ENCODE peak calls at places on chromosomes 5 and 9, in eight cellular contexts. One of them, this sample, is unnamed.

GRCh38 chr5:178784391-178784790 is 53.9 kb upstream of the ZNF354A start:
- DNase-seq in lower lobe of right lung: no peak
- DNase-seq in endothelial cell: no peak
- DNase-seq in D721Med: no peak
- DNase-seq in heart left ventricle: no peak
- DNase-seq in brain microvascular endothelial cell: no peak
- DNase-seq in psoas muscle: no peak
- DNase-seq in A549: no peak
- DNase-seq in this sample: no peak

GRCh38 chr9:95239071-95239470 is 78.4 kb downstream of the FANCC start:
- DNase-seq in lower lobe of right lung: no peak
- DNase-seq in endothelial cell: no peak
- DNase-seq in D721Med: no peak
- DNase-seq in heart left ventricle: no peak
- DNase-seq in brain microvascular endothelial cell: no peak
- DNase-seq in psoas muscle: no peak
- DNase-seq in A549: no peak
- DNase-seq in this sample: no peak

GRCh38 chr9:33446507-33447403 is 638 bp downstream of the AQP3 start:
- DNase-seq in lower lobe of right lung: peak; percentile 82
- DNase-seq in endothelial cell: no peak
- DNase-seq in D721Med: no peak
- DNase-seq in heart left ventricle: peak; percentile 38
- DNase-seq in brain microvascular endothelial cell: peak; percentile 45
- DNase-seq in psoas muscle: peak; percentile 61
- DNase-seq in A549: peak; percentile 65
- DNase-seq in this sample: peak; percentile 87

GRCh38 chr5:53378590-53379247 is 101.7 kb upstream of the FST start:
- DNase-seq in lower lobe of right lung: no peak
- DNase-seq in endothelial cell: no peak
- DNase-seq in D721Med: no peak
- DNase-seq in heart left ventricle: no peak
- DNase-seq in brain microvascular endothelial cell: no peak
- DNase-seq in psoas muscle: no peak
- DNase-seq in A549: no peak
- DNase-seq in this sample: no peak

GRCh38 chr9:85723220-85723619 is 18.5 kb downstream of the AGTPBP1 start:
- DNase-seq in lower lobe of right lung: no peak
- DNase-seq in endothelial cell: peak; percentile 23
- DNase-seq in D721Med: no peak
- DNase-seq in heart left ventricle: peak; percentile 25
- DNase-seq in brain microvascular endothelial cell: no peak
- DNase-seq in psoas muscle: no peak
- DNase-seq in A549: no peak
- DNase-seq in this sample: no peak

GRCh38 chr5:51383494-51384081 is 340 bp downstream of the ISL1 start:
- DNase-seq in lower lobe of right lung: no peak
- DNase-seq in endothelial cell: no peak
- DNase-seq in D721Med: no peak
- DNase-seq in heart left ventricle: no peak
- DNase-seq in brain microvascular endothelial cell: no peak
- DNase-seq in psoas muscle: no peak
- DNase-seq in A549: no peak
- DNase-seq in this sample: no peak

GRCh38 chr9:15317836-15318235 is 10.8 kb upstream of the TTC39B start:
- DNase-seq in lower lobe of right lung: no peak
- DNase-seq in endothelial cell: no peak
- DNase-seq in D721Med: no peak
- DNase-seq in heart left ventricle: no peak
- DNase-seq in brain microvascular endothelial cell: peak; percentile 39
- DNase-seq in psoas muscle: no peak
- DNase-seq in A549: no peak
- DNase-seq in this sample: no peak

GRCh38 chr9:18457498-18457897 is 16.5 kb upstream of the ADAMTSL1 start:
- DNase-seq in lower lobe of right lung: no peak
- DNase-seq in endothelial cell: no peak
- DNase-seq in D721Med: no peak
- DNase-seq in heart left ventricle: no peak
- DNase-seq in brain microvascular endothelial cell: no peak
- DNase-seq in psoas muscle: no peak
- DNase-seq in A549: no peak
- DNase-seq in this sample: no peak

GRCh38 chr5:116442095-116442534 is 132.5 kb downstream of the SEMA6A start:
- DNase-seq in lower lobe of right lung: no peak
- DNase-seq in endothelial cell: no peak
- DNase-seq in D721Med: no peak
- DNase-seq in heart left ventricle: peak; percentile 43
- DNase-seq in brain microvascular endothelial cell: no peak
- DNase-seq in psoas muscle: peak; percentile 30
- DNase-seq in A549: no peak
- DNase-seq in this sample: no peak

GRCh38 chr5:123209163-123210013 is 120.3 kb downstream of the PRDM6 start:
- DNase-seq in lower lobe of right lung: no peak
- DNase-seq in endothelial cell: no peak
- DNase-seq in D721Med: no peak
- DNase-seq in heart left ventricle: no peak
- DNase-seq in brain microvascular endothelial cell: peak; percentile 93
- DNase-seq in psoas muscle: no peak
- DNase-seq in A549: peak; percentile 52
- DNase-seq in this sample: no peak

GRCh38 chr5:80194470-80194869 is 61.4 kb downstream of the SERINC5 start:
- DNase-seq in lower lobe of right lung: no peak
- DNase-seq in endothelial cell: no peak
- DNase-seq in D721Med: no peak
- DNase-seq in heart left ventricle: no peak
- DNase-seq in brain microvascular endothelial cell: no peak
- DNase-seq in psoas muscle: no peak
- DNase-seq in A549: no peak
- DNase-seq in this sample: no peak

GRCh38 chr9:128929560-128929959 is 8.8 kb downstream of the PHYHD1 start:
- DNase-seq in lower lobe of right lung: no peak
- DNase-seq in endothelial cell: no peak
- DNase-seq in D721Med: no peak
- DNase-seq in heart left ventricle: no peak
- DNase-seq in brain microvascular endothelial cell: no peak
- DNase-seq in psoas muscle: no peak
- DNase-seq in A549: no peak
- DNase-seq in this sample: no peak

GRCh38 chr5:15885156-15885555 is 294.4 kb downstream of the MARCHF11 start:
- DNase-seq in lower lobe of right lung: no peak
- DNase-seq in endothelial cell: no peak
- DNase-seq in D721Med: no peak
- DNase-seq in heart left ventricle: no peak
- DNase-seq in brain microvascular endothelial cell: peak; percentile 27
- DNase-seq in psoas muscle: no peak
- DNase-seq in A549: no peak
- DNase-seq in this sample: no peak

GRCh38 chr5:100900142-100900795 is 2.8 kb downstream of the ST8SIA4 start:
- DNase-seq in lower lobe of right lung: peak; percentile 61
- DNase-seq in endothelial cell: peak; percentile 52
- DNase-seq in D721Med: no peak
- DNase-seq in heart left ventricle: peak; percentile 38
- DNase-seq in brain microvascular endothelial cell: peak; percentile 43
- DNase-seq in psoas muscle: peak; percentile 27
- DNase-seq in A549: no peak
- DNase-seq in this sample: no peak

GRCh38 chr5:10315824-10316509 is 8.3 kb upstream of the CMBL start:
- DNase-seq in lower lobe of right lung: no peak
- DNase-seq in endothelial cell: no peak
- DNase-seq in D721Med: no peak
- DNase-seq in heart left ventricle: no peak
- DNase-seq in brain microvascular endothelial cell: no peak
- DNase-seq in psoas muscle: no peak
- DNase-seq in A549: no peak
- DNase-seq in this sample: no peak

GRCh38 chr9:131677445-131678180 is 62.3 kb downstream of the RAPGEF1 start:
- DNase-seq in lower lobe of right lung: no peak
- DNase-seq in endothelial cell: no peak
- DNase-seq in D721Med: no peak
- DNase-seq in heart left ventricle: no peak
- DNase-seq in brain microvascular endothelial cell: peak; percentile 35
- DNase-seq in psoas muscle: no peak
- DNase-seq in A549: no peak
- DNase-seq in this sample: peak; percentile 62

DNA sequence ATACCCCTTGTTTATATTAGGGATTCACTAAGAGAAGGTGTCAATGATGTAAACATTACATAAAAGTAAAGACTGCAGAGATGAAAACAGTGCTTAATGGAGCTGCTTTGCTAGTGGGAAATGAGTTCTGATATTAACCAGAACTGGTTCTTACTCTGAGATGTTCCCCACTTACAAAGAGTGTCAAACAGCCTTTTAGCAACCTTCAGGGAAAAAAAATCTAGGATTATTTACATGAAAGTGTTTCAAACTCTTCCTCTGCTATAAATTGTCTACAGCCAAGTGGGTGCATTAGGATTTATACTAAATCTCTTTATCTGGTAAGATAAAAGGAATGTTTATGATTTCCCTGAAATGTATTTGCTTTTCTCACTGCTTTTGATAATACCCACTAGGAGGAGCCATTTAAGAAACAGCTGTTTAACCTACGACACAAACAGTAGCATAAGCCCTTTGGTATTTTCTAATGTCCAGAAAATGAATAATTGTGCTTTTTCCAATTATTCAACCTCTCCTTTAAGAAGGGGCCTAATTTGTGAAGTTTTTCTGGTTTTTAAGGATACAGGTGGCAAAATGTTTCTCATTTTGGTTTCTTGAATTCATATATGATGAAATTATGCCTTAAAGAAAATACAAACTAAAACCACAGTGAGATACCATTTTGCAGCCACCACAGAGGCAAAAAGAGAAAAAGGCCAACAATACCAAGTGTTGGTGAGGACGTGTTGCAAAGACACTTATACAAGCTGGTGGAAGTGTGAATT is 186.3 kb downstream of the TLE4 start:
- DNase-seq in lower lobe of right lung: no peak
- DNase-seq in endothelial cell: no peak
- DNase-seq in D721Med: no peak
- DNase-seq in heart left ventricle: no peak
- DNase-seq in brain microvascular endothelial cell: no peak
- DNase-seq in psoas muscle: no peak
- DNase-seq in A549: no peak
- DNase-seq in this sample: no peak
- TF ChIP-seq CTCF in lower lobe of right lung: peak; percentile 48
- TF ChIP-seq CTCF in endothelial cell: peak; percentile 42
- TF ChIP-seq CTCF in D721Med: peak; percentile 46
- TF ChIP-seq CTCF in heart left ventricle: no peak
- TF ChIP-seq CTCF in brain microvascular endothelial cell: peak; percentile 51
- TF ChIP-seq CTCF in psoas muscle: peak; percentile 10
- TF ChIP-seq CTCF in A549: peak; percentile 49
- TF ChIP-seq CTCF in this sample: peak; percentile 33

GRCh38 chr5:135177591-135177990 is 143.6 kb upstream of the PITX1 start:
- DNase-seq in lower lobe of right lung: no peak
- DNase-seq in endothelial cell: no peak
- DNase-seq in D721Med: no peak
- DNase-seq in heart left ventricle: no peak
- DNase-seq in brain microvascular endothelial cell: no peak
- DNase-seq in psoas muscle: no peak
- DNase-seq in A549: no peak
- DNase-seq in this sample: no peak

GRCh38 chr5:135178476-135179155 is 144.6 kb upstream of the PITX1 start:
- DNase-seq in lower lobe of right lung: no peak
- DNase-seq in endothelial cell: no peak
- DNase-seq in D721Med: no peak
- DNase-seq in heart left ventricle: no peak
- DNase-seq in brain microvascular endothelial cell: no peak
- DNase-seq in psoas muscle: no peak
- DNase-seq in A549: no peak
- DNase-seq in this sample: no peak

GRCh38 chr5:135181653-135182052 is 147.6 kb upstream of the PITX1 start:
- DNase-seq in lower lobe of right lung: no peak
- DNase-seq in endothelial cell: no peak
- DNase-seq in D721Med: no peak
- DNase-seq in heart left ventricle: no peak
- DNase-seq in brain microvascular endothelial cell: no peak
- DNase-seq in psoas muscle: no peak
- DNase-seq in A549: no peak
- DNase-seq in this sample: no peak

GRCh38 chr5:135176991-135177390 is 143.0 kb upstream of the PITX1 start:
- DNase-seq in lower lobe of right lung: no peak
- DNase-seq in endothelial cell: no peak
- DNase-seq in D721Med: no peak
- DNase-seq in heart left ventricle: no peak
- DNase-seq in brain microvascular endothelial cell: no peak
- DNase-seq in psoas muscle: no peak
- DNase-seq in A549: no peak
- DNase-seq in this sample: no peak

GRCh38 chr5:135179308-135179980 is 145.4 kb upstream of the PITX1 start:
- DNase-seq in lower lobe of right lung: no peak
- DNase-seq in endothelial cell: no peak
- DNase-seq in D721Med: no peak
- DNase-seq in heart left ventricle: no peak
- DNase-seq in brain microvascular endothelial cell: no peak
- DNase-seq in psoas muscle: no peak
- DNase-seq in A549: no peak
- DNase-seq in this sample: no peak
- TF ChIP-seq CTCF in lower lobe of right lung: no peak
- TF ChIP-seq CTCF in endothelial cell: no peak
- TF ChIP-seq CTCF in D721Med: no peak
- TF ChIP-seq CTCF in heart left ventricle: no peak
- TF ChIP-seq CTCF in brain microvascular endothelial cell: peak; percentile 31
- TF ChIP-seq CTCF in psoas muscle: no peak
- TF ChIP-seq CTCF in A549: no peak
- TF ChIP-seq CTCF in this sample: no peak

GRCh38 chr5:150449491-150450339 is at the start of gene RPS14:
- DNase-seq in lower lobe of right lung: peak; percentile 96
- DNase-seq in endothelial cell: peak; percentile 92
- DNase-seq in D721Med: peak; percentile 94
- DNase-seq in heart left ventricle: peak; percentile 95
- DNase-seq in brain microvascular endothelial cell: peak; percentile 91
- DNase-seq in psoas muscle: peak; percentile 93
- DNase-seq in A549: peak; percentile 96
- DNase-seq in this sample: peak; percentile 93
- TF ChIP-seq CTCF in lower lobe of right lung: peak; percentile 91
- TF ChIP-seq CTCF in endothelial cell: peak; percentile 98
- TF ChIP-seq CTCF in D721Med: peak; percentile 88
- TF ChIP-seq CTCF in heart left ventricle: peak; percentile 95
- TF ChIP-seq CTCF in brain microvascular endothelial cell: peak; percentile 92
- TF ChIP-seq CTCF in psoas muscle: peak; percentile 88
- TF ChIP-seq CTCF in A549: peak; percentile 88
- TF ChIP-seq CTCF in this sample: peak; percentile 96

DNA sequence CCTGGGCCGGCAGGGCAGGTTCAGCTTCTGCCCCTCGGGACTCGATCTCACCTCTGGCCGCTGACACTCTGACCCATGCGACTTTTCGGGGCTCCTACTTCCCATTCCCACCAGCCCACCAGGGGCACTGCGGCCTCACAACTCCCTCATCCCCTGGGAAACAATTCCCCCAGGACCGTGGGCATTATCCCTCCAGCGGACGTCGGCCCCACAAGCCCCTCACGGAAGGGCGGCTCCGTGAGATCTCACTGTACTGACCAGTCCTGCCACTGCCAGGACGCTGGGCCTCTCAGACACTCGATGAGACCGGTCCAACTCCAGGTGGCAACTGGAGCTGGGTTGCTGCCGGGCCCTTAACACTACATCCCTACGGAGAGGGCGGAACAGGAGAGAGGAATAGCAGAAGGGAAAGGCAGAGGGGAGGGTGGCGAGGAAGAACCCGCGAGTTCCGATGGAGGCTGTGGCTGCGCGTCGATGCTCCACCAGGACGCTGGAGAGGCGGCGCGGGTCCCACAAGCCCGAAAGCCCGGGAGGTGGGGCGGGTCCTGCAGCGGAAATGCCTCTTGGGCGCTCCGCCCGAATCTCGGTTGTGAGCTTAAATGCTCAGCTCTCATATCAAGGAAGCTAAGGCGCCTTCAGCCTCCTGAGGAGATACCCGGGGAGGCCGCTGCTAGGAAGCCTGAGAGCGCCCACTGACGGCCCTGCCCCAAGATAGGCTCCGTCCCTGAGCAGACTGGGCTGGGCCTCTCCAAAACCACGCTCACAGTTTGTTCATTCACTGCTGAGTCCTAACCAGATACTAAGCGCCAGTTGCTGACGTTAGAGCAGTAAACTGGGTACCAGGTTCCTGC is 36.3 kb downstream of the VCP start:
- DNase-seq in lower lobe of right lung: peak; percentile 64
- DNase-seq in endothelial cell: no peak
- DNase-seq in D721Med: no peak
- DNase-seq in heart left ventricle: peak; percentile 63
- DNase-seq in brain microvascular endothelial cell: peak; percentile 51
- DNase-seq in psoas muscle: peak; percentile 51
- DNase-seq in A549: no peak
- DNase-seq in this sample: peak; percentile 35
- TF ChIP-seq CTCF in lower lobe of right lung: no peak
- TF ChIP-seq CTCF in endothelial cell: no peak
- TF ChIP-seq CTCF in D721Med: no peak
- TF ChIP-seq CTCF in heart left ventricle: no peak
- TF ChIP-seq CTCF in brain microvascular endothelial cell: no peak
- TF ChIP-seq CTCF in psoas muscle: no peak
- TF ChIP-seq CTCF in A549: no peak
- TF ChIP-seq CTCF in this sample: no peak

This sample was measured in GM13977.